ENCODE peak calls at places on chromosomes 11 and 22, in nine cellular contexts. Y, R, X, V, A, D, I, G and W are unnamed samples.

GRCh38 chr22:43440556-43440955 is 28.7 kb downstream of the MPPED1 start:
- DNase-seq in Y (no peak), R (no peak), X (no peak), V (no peak), A (no peak), D (no peak), I (no peak), G (no peak), W (no peak)

GRCh38 chr11:100991541-100991940 is 138.1 kb downstream of the PGR start:
- DNase-seq in Y (no peak), R (no peak), X (peak; percentile 44), V (no peak), A (no peak), D (no peak), I (no peak), G (no peak), W (peak; percentile 62)

GRCh38 chr11:19714093-19714386 is 1.4 kb downstream of the NAV2 start:
- DNase-seq in Y (no peak), R (peak; percentile 45), X (peak; percentile 19), V (peak; percentile 61), A (peak; percentile 60), D (no peak), I (no peak), G (peak; percentile 28), W (no peak)

GRCh38 chr22:36026741-36027140 is 1.9 kb downstream of the RBFOX2 start:
- DNase-seq in Y (no peak), R (peak; percentile 69), X (peak; percentile 60), V (peak; percentile 64), A (no peak), D (no peak), I (no peak), G (peak; percentile 46), W (no peak)

GRCh38 chr22:19147193-19147780 is 2.8 kb downstream of the GSC2 start:
- DNase-seq in Y (no peak), R (no peak), X (no peak), V (no peak), A (no peak), D (no peak), I (no peak), G (no peak), W (no peak)

GRCh38 chr11:111911563-111912401 is at the start of gene CRYAB:
- DNase-seq in Y (peak; percentile 35), R (peak; percentile 90), X (peak; percentile 82), V (peak; percentile 98), A (peak; percentile 92), D (peak; percentile 75), I (peak; percentile 89), G (peak; percentile 49), W (no peak)

GRCh38 chr11:28529046-28529445 is 420.9 kb downstream of the METTL15 start:
- DNase-seq in Y (no peak), R (no peak), X (peak; percentile 86), V (peak; percentile 55), A (no peak), D (no peak), I (no peak), G (peak; percentile 50), W (no peak)

GRCh38 chr11:134044514-134045284 is 24.2 kb upstream of the JAM3 start:
- DNase-seq in Y (no peak), R (no peak), X (no peak), V (no peak), A (no peak), D (no peak), I (no peak), G (no peak), W (no peak)

GRCh38 chr11:112730591-112730990 is 230.6 kb upstream of the NCAM1 start:
- DNase-seq in Y (no peak), R (no peak), X (no peak), V (no peak), A (no peak), D (no peak), I (no peak), G (no peak), W (no peak)

GRCh38 chr11:2345050-2345449 is 32.1 kb upstream of the CD81 start:
- DNase-seq in Y (no peak), R (no peak), X (no peak), V (no peak), A (no peak), D (no peak), I (no peak), G (no peak), W (no peak)

GRCh38 chr22:20750461-20751184 is 23.3 kb upstream of the SERPIND1 start:
- DNase-seq in Y (peak; percentile 25), R (peak; percentile 86), X (peak; percentile 90), V (peak; percentile 93), A (peak; percentile 83), D (peak; percentile 52), I (peak; percentile 47), G (peak; percentile 84), W (no peak)

GRCh38 chr11:110772863-110773262 is 60.6 kb upstream of the ARHGAP20 start:
- DNase-seq in Y (no peak), R (no peak), X (no peak), V (no peak), A (no peak), D (no peak), I (no peak), G (no peak), W (no peak)

GRCh38 chr11:13465909-13466371 is 2.9 kb upstream of the BTBD10 start:
- DNase-seq in Y (peak; percentile 38), R (peak; percentile 72), X (peak; percentile 55), V (peak; percentile 54), A (no peak), D (peak; percentile 36), I (no peak), G (peak; percentile 52), W (peak; percentile 22)

GRCh38 chr22:39536711-39537110 is 4.2 kb upstream of the RPS19BP1 start:
- DNase-seq in Y (no peak), R (no peak), X (no peak), V (no peak), A (no peak), D (no peak), I (no peak), G (no peak), W (no peak)
- H3K4me3 ChIP-seq in Y (no peak overlapping the region), R (no peak overlapping the region), X (no peak overlapping the region), V (no peak overlapping the region), A (no peak overlapping the region), D (no peak overlapping the region), I (no peak overlapping the region), G (no peak overlapping the region), W (no peak overlapping the region)

DNA sequence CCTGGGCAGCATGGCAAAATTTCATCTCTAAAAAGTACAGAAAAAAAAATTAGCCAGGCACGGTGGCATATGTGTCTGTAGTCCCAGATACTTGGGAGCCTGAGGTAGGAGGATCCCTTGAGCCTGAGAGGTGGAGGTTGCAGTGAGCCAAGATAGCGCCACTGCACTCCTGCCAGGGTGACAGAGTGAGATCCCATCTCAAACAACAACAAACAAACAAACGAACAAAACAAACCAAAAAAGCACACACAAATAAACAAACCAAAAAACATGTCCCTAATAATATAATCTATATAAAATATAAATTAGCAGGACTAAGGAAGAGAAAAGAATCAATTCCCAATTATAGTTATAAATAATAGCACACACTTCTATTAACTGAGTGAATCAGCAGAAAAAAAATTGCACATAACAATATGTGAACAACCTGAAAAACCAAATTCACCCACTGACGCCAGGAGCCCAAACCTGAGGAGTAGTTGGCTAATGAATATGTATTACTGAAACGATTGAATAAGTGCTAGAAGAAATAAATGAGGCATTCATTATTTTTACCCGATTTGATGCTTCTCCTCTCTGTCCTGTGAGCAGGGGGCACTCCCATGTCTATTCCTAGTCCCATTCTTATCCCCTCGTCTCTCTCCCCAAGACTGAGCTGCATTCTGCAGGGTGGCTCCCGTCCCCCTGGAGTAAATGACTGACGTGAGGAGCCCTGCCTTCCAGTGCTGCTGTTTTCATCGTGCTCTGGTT is 108.2 kb upstream of the TOP3B start:
- DNase-seq in Y (no peak), R (no peak), X (no peak), V (no peak), A (no peak), D (no peak), I (no peak), G (no peak), W (no peak)
- H3K4me3 ChIP-seq in Y (no peak overlapping the region), R (no peak overlapping the region), X (no peak overlapping the region), V (no peak overlapping the region), A (no peak overlapping the region), D (no peak overlapping the region), I (no peak overlapping the region), G (no peak overlapping the region), W (no peak overlapping the region)

GRCh38 chr11:14973621-14974020 is 1.5 kb upstream of the CALCA start:
- DNase-seq in Y (no peak), R (no peak), X (peak; percentile 4), V (peak; percentile 47), A (peak; percentile 45), D (no peak), I (no peak), G (peak; percentile 17), W (no peak)

GRCh38 chr11:14972581-14973490 is 685 bp upstream of the CALCA start:
- DNase-seq in Y (no peak), R (no peak), X (no peak), V (no peak), A (no peak), D (no peak), I (no peak), G (no peak), W (no peak)

GRCh38 chr11:14969922-14970323 is 2.2 kb downstream of the CALCA start:
- DNase-seq in Y (peak; percentile 16), R (no peak), X (peak; percentile 7), V (peak; percentile 51), A (peak; percentile 50), D (peak; percentile 35), I (peak; percentile 19), G (no peak), W (peak; percentile 12)

GRCh38 chr11:14974021-14974698 is 2.0 kb upstream of the CALCA start:
- DNase-seq in Y (no peak), R (no peak), X (no peak), V (no peak), A (no peak), D (no peak), I (no peak), G (no peak), W (no peak)

GRCh38 chr11:14971865-14972580 is at the start of gene CALCA:
- DNase-seq in Y (no peak), R (no peak), X (no peak), V (peak; percentile 21), A (no peak), D (no peak), I (no peak), G (no peak), W (no peak)
- H3K4me3 ChIP-seq in Y (no peak within 1 kb of the TSS), R (peak within 1 kb of the TSS; percentile 19), X (no peak within 1 kb of the TSS), V (no peak within 1 kb of the TSS), A (no peak within 1 kb of the TSS), D (no peak within 1 kb of the TSS), I (peak within 1 kb of the TSS; percentile 32), G (no peak within 1 kb of the TSS), W (no peak within 1 kb of the TSS)

DNA sequence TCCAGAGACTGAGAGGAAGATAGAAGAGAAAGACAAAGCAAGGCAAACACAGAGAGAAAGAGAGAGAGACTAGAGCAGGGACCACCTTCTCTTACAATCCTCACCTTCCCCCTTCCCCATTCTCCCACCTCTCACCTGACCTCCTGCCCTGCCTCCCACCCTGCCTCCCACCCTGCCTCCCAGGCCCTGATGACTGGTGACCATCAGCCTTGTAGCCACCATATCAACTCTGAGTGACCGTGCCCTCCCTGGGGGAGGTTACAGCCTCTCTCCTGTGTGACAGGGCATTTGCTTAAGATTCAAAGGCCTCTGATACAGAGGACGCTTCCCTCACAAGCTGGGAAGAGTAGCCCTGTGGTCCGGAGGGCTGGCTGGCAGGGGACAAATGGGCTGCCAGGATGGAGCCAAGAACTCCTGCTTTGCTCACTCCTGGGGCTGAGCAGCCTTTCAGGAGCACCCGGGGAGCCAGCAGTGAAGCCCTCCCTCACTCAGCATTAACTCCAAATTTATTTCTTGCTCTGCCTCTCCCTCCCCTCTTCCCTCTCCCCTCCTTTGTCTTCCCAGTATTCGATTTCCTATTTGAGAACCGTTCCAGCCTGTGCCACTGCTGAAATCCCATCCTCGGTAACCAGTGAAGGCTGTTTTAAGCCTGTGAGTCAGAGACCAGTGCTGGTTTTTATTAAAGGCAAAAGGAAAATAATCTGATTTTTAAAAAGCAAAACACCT is 125.2 kb upstream of the SYT13 start:
- DNase-seq in Y (no peak), R (peak; percentile 61), X (peak; percentile 25), V (peak; percentile 53), A (no peak), D (no peak), I (no peak), G (peak; percentile 44), W (no peak)
- H3K4me3 ChIP-seq in Y (no peak overlapping the region), R (no peak overlapping the region), X (no peak overlapping the region), V (no peak overlapping the region), A (no peak overlapping the region), D (no peak overlapping the region), I (no peak overlapping the region), G (no peak overlapping the region), W (no peak overlapping the region)